ENCODE peak calls at places on chromosomes 12 and 14, in five cellular contexts. S, X, P, A and B are unnamed samples.

GRCh38 chr12:11785722-11786121 is 136.2 kb downstream of the ETV6 start:
- DNase-seq in S (no peak), X (no peak), A (no peak), P (no peak), B (no peak)

GRCh38 chr12:54140958-54141388 is 47.8 kb downstream of the SMUG1 start:
- DNase-seq in A (peak), S (no peak), X (no peak), P (no peak), B (no peak)

GRCh38 chr14:50839696-50840095 is 8.7 kb upstream of the NIN start:
- DNase-seq in P (no peak), S (no peak), X (no peak), A (no peak), B (no peak)

GRCh38 chr12:48455116-48455515 is 17.2 kb upstream of the ANP32D start:
- DNase-seq in A (no peak), P (no peak), X (no peak), S (no peak), B (no peak)

GRCh38 chr12:67074072-67074471 is 195.1 kb upstream of the CAND1 start:
- DNase-seq in S (no peak), A (no peak), X (no peak), P (no peak), B (no peak)

GRCh38 chr12:108551556-108551955 is 9.4 kb downstream of the SART3 start:
- DNase-seq in X (no peak), S (no peak), P (no peak), A (peak), B (no peak)

GRCh38 chr12:87425942-87426554 is 603.2 kb downstream of the C12orf50 start:
- DNase-seq in A (no peak), S (no peak), X (no peak), P (no peak), B (no peak)

GRCh38 chr14:72646861-72647528 is 246.9 kb downstream of the DPF3 start:
- DNase-seq in P (no peak), A (no peak), X (no peak), S (no peak), B (no peak)

GRCh38 chr14:78754059-78754458 is 583.9 kb downstream of the NRXN3 start:
- DNase-seq in P (no peak), S (no peak), A (no peak), X (no peak), B (no peak)

GRCh38 chr12:100154472-100155247 is 12.0 kb upstream of the BLTP3B start:
- DNase-seq in X (peak), S (no peak), A (no peak), P (no peak), B (no peak)

GRCh38 chr12:114272071-114272470 is 133.9 kb downstream of the TBX5 start:
- DNase-seq in A (no peak), S (no peak), P (no peak), X (no peak), B (no peak)

GRCh38 chr12:96441811-96442210 is 41.6 kb upstream of the CDK17 start:
- DNase-seq in A (no peak), X (no peak), P (no peak), S (no peak), B (no peak)

GRCh38 chr14:62162998-62163589 is 400.9 kb downstream of the SNAPC1 start:
- DNase-seq in P (no peak), X (peak), S (no peak), A (no peak), B (peak)

GRCh38 chr14:65879218-65880009 is 466.9 kb downstream of the FUT8 start:
- DNase-seq in X (no peak), S (no peak), P (no peak), A (no peak), B (no peak)

GRCh38 chr14:44657153-44657552 is 150.1 kb upstream of the FSCB start:
- DNase-seq in A (no peak), X (no peak), P (no peak), S (no peak), B (no peak)

GRCh38 chr14:50038398-50039119 is 77.8 kb downstream of the VCPKMT start:
- DNase-seq in S (no peak), X (no peak), A (peak), P (no peak), B (no peak)

GRCh38 chr12:54654926-54655325 is 6.8 kb upstream of the DCD start:
- DNase-seq in X (no peak), S (no peak), P (no peak), A (no peak), B (no peak)

GRCh38 chr14:57182760-57183503 is 85.8 kb downstream of the EXOC5 start:
- DNase-seq in P (no peak), X (no peak), A (no peak), S (peak), B (no peak)

GRCh38 chr12:113425960-113426453 is 3.8 kb downstream of the SDSL start:
- DNase-seq in P (no peak), A (no peak), X (no peak), S (no peak), B (no peak)

GRCh38 chr12:51592034-51592705 is 1.1 kb downstream of the SCN8A start:
- DNase-seq in X (no peak), P (no peak), S (no peak), A (peak), B (no peak)

GRCh38 chr12:126727656-126728055 is 1539.3 kb upstream of the TMEM132C start:
- DNase-seq in P (peak), X (no peak), S (no peak), A (no peak), B (no peak)

GRCh38 chr14:68659021-68659931 is 133.6 kb downstream of the ZFP36L1 start:
- DNase-seq in P (peak), S (no peak), A (no peak), X (no peak), B (no peak)
- TF ChIP-seq CTCF in P (no peak), S (no peak), A (no peak), X (no peak), B (no peak)

DNA sequence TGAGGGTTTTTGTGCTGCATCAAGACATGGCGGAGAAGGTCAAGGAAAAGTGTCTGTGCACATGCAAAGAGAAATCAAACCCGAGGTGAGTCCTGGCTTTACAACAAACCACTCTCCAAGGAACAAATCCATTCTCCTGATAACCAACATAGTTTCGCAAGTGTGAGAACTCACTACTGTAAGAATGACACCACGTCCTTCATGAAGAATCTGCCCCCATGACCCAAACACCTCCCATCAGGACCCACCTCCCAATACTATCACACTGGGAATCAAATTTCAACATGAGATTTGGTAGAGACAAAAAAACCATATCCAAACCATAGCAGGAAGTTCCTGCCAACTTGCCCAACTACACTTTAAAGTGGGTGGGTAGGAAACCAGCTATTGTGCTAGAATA is 2.4 kb upstream of the ERC1 start:
- DNase-seq in X (no peak), S (no peak), A (no peak), P (no peak), B (no peak)
- H3K4me3 ChIP-seq in X (no peak), S (no peak), A (no peak), P (no peak), B (no peak)

DNA sequence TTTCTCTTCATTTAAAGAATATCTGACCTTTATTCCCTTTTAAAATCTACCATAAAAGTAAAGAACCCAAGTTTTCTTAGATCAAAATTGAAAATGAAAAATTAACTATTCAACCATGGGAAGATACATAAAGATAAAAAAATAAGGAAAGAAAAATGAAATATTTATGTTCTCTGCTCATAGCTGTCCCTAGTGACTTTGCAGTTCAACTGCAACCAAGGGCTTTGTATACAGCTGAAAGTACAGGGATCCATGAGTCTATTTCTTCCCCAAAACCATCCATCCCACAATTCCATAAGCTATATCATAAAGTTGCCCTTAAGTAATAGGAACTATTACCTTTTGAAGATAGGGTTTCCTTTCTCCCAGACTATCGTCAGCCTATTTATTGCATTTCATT is 113.1 kb downstream of the ITPR2 start:
- DNase-seq in P (no peak), X (no peak), A (no peak), S (no peak), B (no peak)
- TF ChIP-seq CTCF in P (no peak), X (no peak), A (peak), S (peak), B (no peak)

DNA sequence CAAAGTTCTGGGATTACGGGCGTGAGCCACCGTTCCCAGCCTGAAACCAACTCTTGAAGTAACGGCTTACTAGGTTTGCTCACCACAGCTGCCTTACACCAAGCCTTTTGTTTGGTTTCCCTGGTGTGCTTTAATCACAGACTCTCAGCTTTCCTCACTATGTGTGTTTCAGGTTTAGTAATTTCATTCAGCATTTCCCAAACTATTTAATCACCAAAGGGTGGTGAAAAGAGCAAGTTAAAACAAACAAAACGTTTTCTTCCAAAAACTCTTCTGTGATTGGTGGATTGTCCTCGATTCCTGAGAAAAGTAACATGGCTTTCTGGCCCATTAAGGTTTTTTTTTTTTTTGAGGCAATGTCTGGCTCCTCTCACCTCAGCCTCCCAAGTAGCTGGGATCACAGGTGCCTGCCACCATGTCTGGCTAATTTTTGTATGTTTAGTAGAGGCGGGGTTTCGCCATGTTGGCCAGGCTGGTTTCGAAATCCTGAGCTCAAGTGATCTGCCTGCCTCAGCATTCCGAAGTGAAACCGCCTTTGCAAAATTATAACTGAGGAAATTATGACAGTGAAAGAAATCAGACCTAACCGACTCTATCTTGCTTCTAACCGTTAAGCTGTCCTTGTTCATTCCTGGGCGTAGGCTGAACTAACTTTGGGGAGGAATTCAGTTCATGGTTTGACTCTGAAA is 1.5 kb upstream of the ZFYVE26 start:
- DNase-seq in P (no peak), A (no peak), X (no peak), S (no peak), B (no peak)
- H3K4me3 ChIP-seq in P (no peak), A (no peak), X (no peak), S (no peak), B (no peak)

DNA sequence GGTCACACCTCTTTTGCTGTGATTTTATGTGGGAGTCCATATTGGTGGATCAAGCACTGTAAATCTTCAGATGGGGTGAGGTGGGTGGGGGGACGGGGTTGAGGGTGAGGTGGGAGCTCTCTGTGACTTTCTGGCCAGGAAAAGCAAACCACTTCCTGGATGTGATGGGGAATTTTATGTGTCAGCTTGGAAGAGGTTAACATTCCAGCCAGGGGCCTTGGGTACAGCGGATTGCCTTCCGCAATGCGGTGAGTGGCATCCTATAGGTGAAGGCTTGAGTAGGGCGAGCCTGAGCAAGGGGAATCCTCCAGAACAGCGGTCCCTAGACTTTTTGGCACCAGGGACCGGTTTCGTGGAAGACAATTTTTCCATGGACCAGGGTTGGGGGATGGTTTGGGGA is 36.2 kb downstream of the DLK1 start:
- DNase-seq in S (no peak), P (no peak), A (no peak), X (no peak), B (no peak)
- TF ChIP-seq CTCF in S (no peak), P (no peak), A (no peak), X (no peak), B (no peak)

GRCh38 chr14:67940894-67941455 is 121.4 kb downstream of the RAD51B start:
- DNase-seq in P (no peak), X (no peak), S (peak), A (peak), B (peak)
- H3K4me3 ChIP-seq in P (no peak), X (no peak), S (no peak), A (no peak), B (peak)